ENCODE peak calls at places on chromosome 4, in four cellular contexts. R, E, O and H are unnamed samples.

GRCh38 chr4:123848615-123849014 is 452.0 kb downstream of the SPRY1 start:
- DNase-seq in R (no peak), E (no peak), O (no peak), H (no peak)

GRCh38 chr4:107853444-107854325 is 29.0 kb downstream of the SGMS2 start:
- DNase-seq in O (no peak), R (no peak), E (peak), H (no peak)

GRCh38 chr4:74793757-74794340 is 474 bp downstream of the BTC start:
- DNase-seq in R (peak), E (no peak), O (peak), H (peak)

GRCh38 chr4:147492761-147493160 is 11.9 kb downstream of the EDNRA start:
- DNase-seq in R (no peak), O (no peak), E (peak), H (no peak)

GRCh38 chr4:55635282-55635681 is 816 bp downstream of the NMU start:
- DNase-seq in E (no peak), O (no peak), R (peak), H (peak)

GRCh38 chr4:184450045-184450444 is 24.3 kb downstream of the IRF2 start:
- DNase-seq in R (no peak), O (no peak), E (peak), H (no peak)

GRCh38 chr4:22170353-22170752 is 221.8 kb upstream of the KCNIP4 start:
- DNase-seq in O (no peak), E (peak), R (no peak), H (no peak)

GRCh38 chr4:121122661-121123060 is 41.5 kb downstream of the TNIP3 start:
- DNase-seq in E (no peak), O (no peak), R (no peak), H (no peak)

GRCh38 chr4:70801265-70801809 is 38.4 kb downstream of the GRSF1 start:
- DNase-seq in R (no peak), E (no peak), O (no peak), H (no peak)

GRCh38 chr4:145808021-145808650 is 128.2 kb downstream of the C4orf51 start:
- DNase-seq in R (peak), O (peak), E (peak), H (peak)

GRCh38 chr4:77877771-77878170 is 15.1 kb downstream of the MRPL1 start:
- DNase-seq in O (no peak), E (no peak), R (peak), H (peak)

GRCh38 chr4:45072981-45073380 is 346.6 kb upstream of the GNPDA2 start:
- DNase-seq in O (no peak), E (no peak), R (no peak), H (no peak)

GRCh38 chr4:169151671-169152070 is 119.1 kb downstream of the SH3RF1 start:
- DNase-seq in E (peak), O (no peak), R (no peak), H (no peak)

GRCh38 chr4:169150806-169151205 is 120.0 kb downstream of the SH3RF1 start:
- DNase-seq in E (peak), R (no peak), O (no peak), H (no peak)

GRCh38 chr4:169153451-169153850 is 117.3 kb downstream of the SH3RF1 start:
- DNase-seq in O (no peak), E (no peak), R (peak), H (no peak)

GRCh38 chr4:169152104-169152503 is 118.7 kb downstream of the SH3RF1 start:
- DNase-seq in R (no peak), O (no peak), E (no peak), H (no peak)

DNA sequence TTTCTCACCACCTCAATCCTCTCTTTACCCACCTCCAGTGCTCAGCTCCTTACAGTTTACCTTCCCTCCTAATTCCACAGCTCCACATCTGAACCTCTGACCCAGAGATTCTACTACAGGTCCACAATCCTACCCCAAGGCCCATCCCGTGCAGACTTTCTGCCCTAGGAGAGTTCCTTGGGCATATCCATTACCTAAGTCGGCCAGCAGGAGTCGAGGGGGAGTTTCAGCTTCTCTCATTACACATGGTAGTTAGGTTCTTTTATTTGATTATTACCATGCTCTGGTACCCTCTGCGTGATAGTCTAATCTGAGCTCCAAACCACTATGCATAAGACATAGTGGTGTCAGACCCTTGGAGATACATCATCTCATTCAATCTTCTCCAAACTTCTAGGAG is 117.9 kb downstream of the SH3RF1 start:
- DNase-seq in O (no peak), R (peak), E (no peak), H (no peak)
- H4K5ac ChIP-seq in O (no peak), R (no peak), E (no peak), H (no peak)

GRCh38 chr4:52198356-52198755 is 147.3 kb downstream of the SPATA18 start:
- DNase-seq in O (no peak), E (no peak), R (peak), H (no peak)

GRCh38 chr4:52197351-52197750 is 146.2 kb downstream of the SPATA18 start:
- DNase-seq in O (no peak), E (no peak), R (no peak), H (no peak)

GRCh38 chr4:52192697-52193096 is 141.6 kb downstream of the SPATA18 start:
- DNase-seq in O (no peak), E (no peak), R (no peak), H (no peak)

GRCh38 chr4:52196606-52197130 is 145.6 kb downstream of the SPATA18 start:
- DNase-seq in R (no peak), E (no peak), O (no peak), H (no peak)

DNA sequence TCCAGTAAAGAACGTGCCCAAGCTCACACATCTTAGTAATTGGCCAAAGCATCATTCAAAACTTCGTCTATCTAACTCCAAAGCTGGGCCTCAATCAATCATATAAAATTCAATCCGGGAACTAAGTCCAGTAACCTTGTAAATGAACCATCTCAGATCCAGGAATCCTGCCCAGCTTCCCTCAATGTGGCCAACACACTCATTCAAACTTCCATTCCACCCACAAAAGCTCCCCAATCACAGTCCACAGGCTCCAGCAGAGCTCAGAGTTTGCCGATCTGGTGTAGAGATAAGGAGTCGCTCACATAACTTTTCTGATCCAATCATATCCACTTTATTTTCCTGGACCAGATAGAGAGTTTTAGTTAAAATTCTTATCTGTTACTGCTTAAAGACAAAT is 144.8 kb downstream of the SPATA18 start:
- DNase-seq in O (no peak), R (no peak), E (no peak), H (no peak)
- H4K5ac ChIP-seq in O (no peak), R (no peak), E (no peak), H (no peak)

GRCh38 chr4:30605616-30606015 is 114.6 kb upstream of the PCDH7 start:
- DNase-seq in O (no peak), R (peak), E (no peak), H (no peak)
- H4K5ac ChIP-seq in O (no peak), R (no peak), E (no peak), H (no peak)

GRCh38 chr4:129378346-129378745 is 282.4 kb downstream of the C4orf33 start:
- DNase-seq in O (no peak), R (no peak), E (no peak), H (no peak)
- H4K5ac ChIP-seq in O (no peak), R (no peak), E (no peak), H (no peak)

GRCh38 chr4:161573836-161574235 is 590.0 kb downstream of the FSTL5 start:
- DNase-seq in R (peak), O (no peak), E (no peak), H (no peak)
- H4K5ac ChIP-seq in R (no peak), O (no peak), E (no peak), H (no peak)

DNA sequence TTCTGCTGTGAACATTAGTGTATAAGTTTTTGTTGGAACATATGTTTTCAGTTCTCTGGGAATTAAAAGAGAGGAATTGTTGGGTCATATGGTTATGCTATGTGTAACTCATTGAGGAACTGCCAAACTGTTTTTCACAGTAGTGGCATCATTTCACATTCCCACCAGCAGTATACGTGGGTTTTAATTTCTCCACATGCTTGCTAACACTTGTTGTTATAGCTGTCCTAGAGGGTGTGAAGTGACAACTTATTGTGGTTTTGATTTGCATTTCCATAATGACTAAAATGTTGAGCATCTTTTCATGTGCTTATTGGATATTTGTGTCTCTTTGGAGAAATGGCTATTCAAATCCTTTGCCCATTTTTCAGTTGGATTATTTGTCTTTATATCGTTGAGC is 13.7 kb downstream of the APELA start:
- DNase-seq in R (no peak), E (no peak), O (no peak), H (no peak)
- H4K5ac ChIP-seq in R (no peak), E (no peak), O (no peak), H (no peak)

DNA sequence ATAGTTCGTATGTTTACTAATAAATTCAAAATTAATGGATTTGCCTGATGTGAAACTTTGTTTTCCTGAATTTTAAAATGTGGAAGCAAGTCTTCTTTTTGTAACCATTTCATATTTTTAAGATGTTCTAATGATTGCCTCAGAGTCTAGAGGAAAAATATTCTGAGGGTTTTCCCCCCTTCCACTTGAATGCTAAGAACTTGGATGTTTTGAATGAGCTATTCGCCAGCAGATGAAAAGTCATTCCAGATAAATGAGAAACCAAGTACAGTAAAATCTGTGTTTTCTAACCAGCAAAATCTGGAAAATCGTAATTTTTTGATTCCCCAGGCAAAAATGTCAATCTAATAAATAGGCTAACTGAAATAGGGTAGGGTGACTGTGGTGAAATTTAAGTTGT is 45.5 kb downstream of the SLIT2 start:
- DNase-seq in E (peak), O (no peak), R (no peak), H (no peak)
- H4K5ac ChIP-seq in E (no peak), O (no peak), R (no peak), H (no peak)

GRCh38 chr4:92359481-92359880 is 55.7 kb downstream of the GRID2 start:
- DNase-seq in E (no peak), O (no peak), R (no peak), H (no peak)

GRCh38 chr4:92362002-92362401 is 58.2 kb downstream of the GRID2 start:
- DNase-seq in O (no peak), E (no peak), R (no peak), H (no peak)
- H4K5ac ChIP-seq in O (no peak), E (no peak), R (no peak), H (no peak)